ENCODE peak calls at places on chromosomes 11 and 22, in four cellular contexts. One of them, this sample, is unnamed.
A peak's percentile ranks its signal among the peaks of the same experiment; 100 is the strongest.

GRCh38 chr22:19970479-19971275 is 29.1 kb upstream of the TXNRD2 start:
- DNase-seq in NCI-H1694: no peak
- DNase-seq in left cardiac atrium: peak; percentile 74
- DNase-seq in EL: peak; percentile 57
- DNase-seq in this sample: peak; percentile 22

GRCh38 chr22:50613291-50613981 is 12.8 kb downstream of the MAPK8IP2 start:
- DNase-seq in NCI-H1694: peak; percentile 19
- DNase-seq in left cardiac atrium: no peak
- DNase-seq in EL: no peak
- DNase-seq in this sample: no peak

GRCh38 chr11:45319077-45319476 is 32.9 kb upstream of the SYT13 start:
- DNase-seq in left cardiac atrium: no peak
- DNase-seq in EL: no peak
- DNase-seq in NCI-H1694: no peak
- DNase-seq in this sample: peak; percentile 6

GRCh38 chr11:1701041-1701807 is 4.2 kb downstream of the KRTAP5-6 start:
- DNase-seq in NCI-H1694: no peak
- DNase-seq in EL: no peak
- DNase-seq in left cardiac atrium: no peak
- DNase-seq in this sample: no peak

GRCh38 chr11:27296406-27296994 is 66.5 kb downstream of the CCDC34 start:
- DNase-seq in EL: peak; percentile 49
- DNase-seq in left cardiac atrium: no peak
- DNase-seq in NCI-H1694: peak; percentile 24
- DNase-seq in this sample: peak; percentile 76

GRCh38 chr11:70455354-70455753 is 57.0 kb downstream of the CTTN start:
- DNase-seq in EL: no peak
- DNase-seq in left cardiac atrium: no peak
- DNase-seq in NCI-H1694: no peak
- DNase-seq in this sample: no peak

GRCh38 chr11:74749127-74749964 is 697 bp downstream of the RNF169 start:
- DNase-seq in EL: peak; percentile 55
- DNase-seq in left cardiac atrium: peak; percentile 62
- DNase-seq in NCI-H1694: no peak
- DNase-seq in this sample: peak; percentile 25

GRCh38 chr11:6695377-6695776 is 12.2 kb upstream of the MRPL17 start:
- DNase-seq in NCI-H1694: no peak
- DNase-seq in left cardiac atrium: no peak
- DNase-seq in EL: peak; percentile 73
- DNase-seq in this sample: peak; percentile 46

GRCh38 chr11:82906236-82906635 is 4.7 kb downstream of the DDIAS start:
- DNase-seq in NCI-H1694: peak; percentile 2
- DNase-seq in EL: peak; percentile 34
- DNase-seq in left cardiac atrium: no peak
- DNase-seq in this sample: peak; percentile 54

GRCh38 chr11:83827940-83828554 is 541.9 kb upstream of the CCDC90B start:
- DNase-seq in EL: peak; percentile 50
- DNase-seq in NCI-H1694: peak; percentile 51
- DNase-seq in left cardiac atrium: no peak
- DNase-seq in this sample: peak; percentile 54

GRCh38 chr11:47177229-47177845 is 658 bp upstream of the ARFGAP2 start:
- DNase-seq in NCI-H1694: peak; percentile 18
- DNase-seq in left cardiac atrium: peak; percentile 62
- DNase-seq in EL: peak; percentile 83
- DNase-seq in this sample: peak; percentile 79

GRCh38 chr11:109851780-109852390 is 241.3 kb upstream of the ZC3H12C start:
- DNase-seq in EL: no peak
- DNase-seq in NCI-H1694: no peak
- DNase-seq in left cardiac atrium: no peak
- DNase-seq in this sample: no peak

GRCh38 chr11:116980136-116980793 is 118.0 kb downstream of the SIK3 start:
- DNase-seq in left cardiac atrium: no peak
- DNase-seq in NCI-H1694: no peak
- DNase-seq in EL: no peak
- DNase-seq in this sample: no peak

GRCh38 chr22:44926124-44926475 is 83.7 kb downstream of the PHF21B start:
- DNase-seq in NCI-H1694: no peak
- DNase-seq in EL: no peak
- DNase-seq in left cardiac atrium: no peak
- DNase-seq in this sample: no peak